ENCODE peak calls at places on chromosomes 2 and 18, in six cellular contexts. X is T1000, B is posterior vena cava, G is neural progenitor cell, Z is fibroblast of lung, S is fibroblast of the aortic adventitia. V is an unnamed sample.

GRCh38 chr2:224594840-224595239 is 9.7 kb upstream of the CUL3 start:
- DNase-seq in Z (peak), S (no peak), X (no peak), G (no peak), B (no peak), V (no peak)

GRCh38 chr18:43751203-43751602 is 473.9 kb upstream of the SYT4 start:
- DNase-seq in X (no peak), B (no peak), Z (peak), S (no peak), G (no peak), V (peak)

GRCh38 chr18:12989397-12990127 is 1.6 kb upstream of the CEP192 start:
- DNase-seq in Z (no peak), S (no peak), G (no peak), B (no peak), X (no peak), V (no peak)

GRCh38 chr2:109409347-109410020 is 204.3 kb downstream of the SEPTIN10 start:
- DNase-seq in S (no peak), Z (peak), X (no peak), G (no peak), B (no peak), V (no peak)

GRCh38 chr18:59323931-59324622 is 5.6 kb upstream of the CPLX4 start:
- DNase-seq in B (no peak), Z (peak), X (no peak), G (peak), S (no peak), V (peak)

GRCh38 chr2:127679680-127680361 is 4.5 kb upstream of the LIMS2 start:
- DNase-seq in X (no peak), G (no peak), Z (no peak), B (no peak), S (no peak), V (no peak)

GRCh38 chr2:213148572-213149331 is 2.7 kb downstream of the IKZF2 start:
- DNase-seq in B (no peak), X (no peak), Z (no peak), S (no peak), G (no peak), V (peak)

GRCh38 chr18:57984490-57985109 is 59.4 kb upstream of the NEDD4L start:
- DNase-seq in B (no peak), Z (no peak), X (no peak), S (no peak), G (no peak), V (no peak)

GRCh38 chr2:234091432-234091879 is 41.0 kb downstream of the SPP2 start:
- DNase-seq in G (no peak), Z (peak), X (no peak), S (peak), B (no peak), V (peak)

GRCh38 chr2:208722737-208723136 is 316.1 kb downstream of the PTH2R start:
- DNase-seq in X (no peak), S (no peak), B (no peak), Z (no peak), G (no peak), V (no peak)

GRCh38 chr2:72983500-72984039 is 66.3 kb downstream of the EMX1 start:
- DNase-seq in Z (no peak), G (no peak), S (no peak), B (no peak), X (no peak), V (no peak)

GRCh38 chr2:204731996-204732395 is 186.7 kb downstream of the PARD3B start:
- DNase-seq in B (no peak), Z (peak), X (no peak), S (peak), G (no peak), V (no peak)

GRCh38 chr2:44614940-44615339 is 253.2 kb downstream of the CAMKMT start:
- DNase-seq in Z (no peak), S (no peak), X (no peak), B (no peak), G (no peak), V (no peak)

GRCh38 chr2:191675807-191676667 is 1.9 kb upstream of the NABP1 start:
- DNase-seq in B (peak), S (no peak), Z (no peak), G (no peak), X (no peak), V (peak)

GRCh38 chr18:24016643-24017042 is 2.1 kb downstream of the TTC39C start:
- DNase-seq in B (no peak), S (peak), G (no peak), X (no peak), Z (no peak), V (no peak)

GRCh38 chr2:121524650-121525425 is 5.8 kb upstream of the RNU4ATAC start:
- DNase-seq in B (no peak), S (no peak), Z (no peak), X (no peak), G (peak), V (no peak)

GRCh38 chr2:152861349-152861942 is 143.0 kb downstream of the ARL6IP6 start:
- DNase-seq in X (no peak), G (peak), Z (no peak), S (peak), B (no peak), V (peak)

GRCh38 chr18:73691118-73691517 is 456.5 kb downstream of the FBXO15 start:
- DNase-seq in X (no peak), G (no peak), S (peak), Z (peak), B (no peak), V (peak)